ENCODE peak calls at places on chromosomes 16 and 17, in eight cellular contexts. One of them, this sample, is unnamed.

GRCh38 chr16:86319871-86320270 is 190.5 kb upstream of the FOXF1 start:
- DNase-seq in NCI-H2171 treated with DMSO at 0.1 percent for 48 hours: no peak
- DNase-seq in GM23248: peak; percentile 38
- DNase-seq in HFFc6: no peak
- DNase-seq in H54: no peak
- DNase-seq in pancreas: no peak
- DNase-seq in posterior vena cava: peak; percentile 25
- DNase-seq in glomerular endothelial cell: no peak
- DNase-seq in this sample: no peak

GRCh38 chr16:496097-496886 is 31.2 kb upstream of the CAPN15 start:
- DNase-seq in NCI-H2171 treated with DMSO at 0.1 percent for 48 hours: no peak
- DNase-seq in GM23248: no peak
- DNase-seq in HFFc6: no peak
- DNase-seq in H54: no peak
- DNase-seq in pancreas: no peak
- DNase-seq in posterior vena cava: no peak
- DNase-seq in glomerular endothelial cell: no peak
- DNase-seq in this sample: no peak

GRCh38 chr16:71569621-71570020 is 7.3 kb downstream of the TAT start:
- DNase-seq in NCI-H2171 treated with DMSO at 0.1 percent for 48 hours: no peak
- DNase-seq in GM23248: no peak
- DNase-seq in HFFc6: no peak
- DNase-seq in H54: no peak
- DNase-seq in pancreas: no peak
- DNase-seq in posterior vena cava: no peak
- DNase-seq in glomerular endothelial cell: no peak
- DNase-seq in this sample: no peak

GRCh38 chr17:81044764-81045589 is 10.0 kb downstream of the BAIAP2 start:
- DNase-seq in NCI-H2171 treated with DMSO at 0.1 percent for 48 hours: peak; percentile 74
- DNase-seq in GM23248: peak; percentile 71
- DNase-seq in HFFc6: peak; percentile 82
- DNase-seq in H54: no peak
- DNase-seq in pancreas: peak; percentile 50
- DNase-seq in posterior vena cava: peak; percentile 94
- DNase-seq in glomerular endothelial cell: peak; percentile 72
- DNase-seq in this sample: peak; percentile 85

GRCh38 chr16:57544129-57544653 is 1.7 kb downstream of the ADGRG5 start:
- DNase-seq in NCI-H2171 treated with DMSO at 0.1 percent for 48 hours: no peak
- DNase-seq in GM23248: no peak
- DNase-seq in HFFc6: no peak
- DNase-seq in H54: no peak
- DNase-seq in pancreas: no peak
- DNase-seq in posterior vena cava: peak; percentile 58
- DNase-seq in glomerular endothelial cell: no peak
- DNase-seq in this sample: no peak

GRCh38 chr17:16211601-16212000 is 3.7 kb downstream of the NCOR1 start:
- DNase-seq in NCI-H2171 treated with DMSO at 0.1 percent for 48 hours: no peak
- DNase-seq in GM23248: peak; percentile 21
- DNase-seq in HFFc6: no peak
- DNase-seq in H54: no peak
- DNase-seq in pancreas: no peak
- DNase-seq in posterior vena cava: no peak
- DNase-seq in glomerular endothelial cell: no peak
- DNase-seq in this sample: no peak

GRCh38 chr17:5584971-5585794 is 874 bp upstream of the NLRP1 start:
- DNase-seq in NCI-H2171 treated with DMSO at 0.1 percent for 48 hours: no peak
- DNase-seq in GM23248: peak; percentile 93
- DNase-seq in HFFc6: peak; percentile 88
- DNase-seq in H54: peak; percentile 70
- DNase-seq in pancreas: no peak
- DNase-seq in posterior vena cava: no peak
- DNase-seq in glomerular endothelial cell: no peak
- DNase-seq in this sample: peak; percentile 70

GRCh38 chr17:40025991-40026815 is 11.0 kb downstream of the CSF3 start:
- DNase-seq in NCI-H2171 treated with DMSO at 0.1 percent for 48 hours: no peak
- DNase-seq in GM23248: no peak
- DNase-seq in HFFc6: no peak
- DNase-seq in H54: no peak
- DNase-seq in pancreas: no peak
- DNase-seq in posterior vena cava: no peak
- DNase-seq in glomerular endothelial cell: no peak
- DNase-seq in this sample: peak; percentile 52

GRCh38 chr16:87842209-87842869 is 27.0 kb downstream of the SLC7A5 start:
- DNase-seq in NCI-H2171 treated with DMSO at 0.1 percent for 48 hours: no peak
- DNase-seq in GM23248: no peak
- DNase-seq in HFFc6: no peak
- DNase-seq in H54: no peak
- DNase-seq in pancreas: no peak
- DNase-seq in posterior vena cava: no peak
- DNase-seq in glomerular endothelial cell: no peak
- DNase-seq in this sample: no peak

GRCh38 chr17:17097763-17098345 is 55.6 kb downstream of the MPRIP start:
- DNase-seq in NCI-H2171 treated with DMSO at 0.1 percent for 48 hours: no peak
- DNase-seq in GM23248: no peak
- DNase-seq in HFFc6: no peak
- DNase-seq in H54: no peak
- DNase-seq in pancreas: no peak
- DNase-seq in posterior vena cava: no peak
- DNase-seq in glomerular endothelial cell: no peak
- DNase-seq in this sample: no peak

GRCh38 chr17:48593126-48593829 is at the start of gene HOXB5:
- DNase-seq in NCI-H2171 treated with DMSO at 0.1 percent for 48 hours: no peak
- DNase-seq in GM23248: peak; percentile 72
- DNase-seq in HFFc6: no peak
- DNase-seq in H54: no peak
- DNase-seq in pancreas: no peak
- DNase-seq in posterior vena cava: no peak
- DNase-seq in glomerular endothelial cell: no peak
- DNase-seq in this sample: no peak

GRCh38 chr16:64437706-64438329 is 684.0 kb downstream of the CDH11 start:
- DNase-seq in NCI-H2171 treated with DMSO at 0.1 percent for 48 hours: peak; percentile 85
- DNase-seq in GM23248: no peak
- DNase-seq in HFFc6: no peak
- DNase-seq in H54: no peak
- DNase-seq in pancreas: no peak
- DNase-seq in posterior vena cava: no peak
- DNase-seq in glomerular endothelial cell: no peak
- DNase-seq in this sample: no peak

GRCh38 chr17:4090898-4091297 is 51.9 kb downstream of the ZZEF1 start:
- DNase-seq in NCI-H2171 treated with DMSO at 0.1 percent for 48 hours: no peak
- DNase-seq in GM23248: peak; percentile 56
- DNase-seq in HFFc6: peak; percentile 8
- DNase-seq in H54: no peak
- DNase-seq in pancreas: no peak
- DNase-seq in posterior vena cava: no peak
- DNase-seq in glomerular endothelial cell: no peak
- DNase-seq in this sample: no peak

GRCh38 chr17:74923538-74924249 is 379 bp upstream of the OTOP2 start:
- DNase-seq in NCI-H2171 treated with DMSO at 0.1 percent for 48 hours: peak; percentile 28
- DNase-seq in GM23248: peak; percentile 71
- DNase-seq in HFFc6: no peak
- DNase-seq in H54: peak; percentile 96
- DNase-seq in pancreas: peak; percentile 65
- DNase-seq in posterior vena cava: peak; percentile 92
- DNase-seq in glomerular endothelial cell: no peak
- DNase-seq in this sample: peak; percentile 26

GRCh38 chr16:19432429-19432828 is 14.7 kb downstream of the TMC5 start:
- DNase-seq in NCI-H2171 treated with DMSO at 0.1 percent for 48 hours: peak; percentile 32
- DNase-seq in GM23248: no peak
- DNase-seq in HFFc6: no peak
- DNase-seq in H54: no peak
- DNase-seq in pancreas: peak; percentile 58
- DNase-seq in posterior vena cava: no peak
- DNase-seq in glomerular endothelial cell: no peak
- DNase-seq in this sample: peak; percentile 45

GRCh38 chr16:4293181-4293716 is 20.4 kb upstream of the TFAP4 start:
- DNase-seq in NCI-H2171 treated with DMSO at 0.1 percent for 48 hours: no peak
- DNase-seq in GM23248: no peak
- DNase-seq in HFFc6: no peak
- DNase-seq in H54: no peak
- DNase-seq in pancreas: no peak
- DNase-seq in posterior vena cava: no peak
- DNase-seq in glomerular endothelial cell: no peak
- DNase-seq in this sample: no peak

GRCh38 chr16:659618-660017 is 8.3 kb upstream of the RHOT2 start:
- DNase-seq in NCI-H2171 treated with DMSO at 0.1 percent for 48 hours: no peak
- DNase-seq in GM23248: no peak
- DNase-seq in HFFc6: no peak
- DNase-seq in H54: no peak
- DNase-seq in pancreas: no peak
- DNase-seq in posterior vena cava: no peak
- DNase-seq in glomerular endothelial cell: no peak
- DNase-seq in this sample: no peak

GRCh38 chr16:77780378-77780837 is 8.0 kb upstream of the VAT1L start:
- DNase-seq in NCI-H2171 treated with DMSO at 0.1 percent for 48 hours: no peak
- DNase-seq in GM23248: peak; percentile 86
- DNase-seq in HFFc6: peak; percentile 24
- DNase-seq in H54: peak; percentile 79
- DNase-seq in pancreas: no peak
- DNase-seq in posterior vena cava: no peak
- DNase-seq in glomerular endothelial cell: no peak
- DNase-seq in this sample: peak; percentile 94

GRCh38 chr16:29192329-29193247 is 207.7 kb downstream of the LAT start:
- DNase-seq in NCI-H2171 treated with DMSO at 0.1 percent for 48 hours: no peak
- DNase-seq in GM23248: no peak
- DNase-seq in HFFc6: no peak
- DNase-seq in H54: no peak
- DNase-seq in pancreas: no peak
- DNase-seq in posterior vena cava: peak; percentile 69
- DNase-seq in glomerular endothelial cell: no peak
- DNase-seq in this sample: no peak

GRCh38 chr16:58481931-58482330 is 18.0 kb upstream of the NDRG4 start:
- DNase-seq in NCI-H2171 treated with DMSO at 0.1 percent for 48 hours: no peak
- DNase-seq in GM23248: peak; percentile 23
- DNase-seq in HFFc6: no peak
- DNase-seq in H54: no peak
- DNase-seq in pancreas: no peak
- DNase-seq in posterior vena cava: no peak
- DNase-seq in glomerular endothelial cell: no peak
- DNase-seq in this sample: no peak

This sample was measured in A172.